ENCODE peak calls at places on chromosomes 13 and 19, in four cellular contexts. W, Y, C and M are unnamed samples.

GRCh38 chr13:113737803-113738202 is 21.2 kb upstream of the TMEM255B start:
- DNase-seq in W (no peak), Y (no peak), C (no peak), M (no peak)

GRCh38 chr13:22018297-22019210 is 347.7 kb downstream of the FGF9 start:
- DNase-seq in W (no peak), Y (peak; percentile 62), C (no peak), M (no peak)

GRCh38 chr13:91946498-91947070 is 548.2 kb downstream of the GPC5 start:
- DNase-seq in W (peak; percentile 57), Y (no peak), C (no peak), M (peak; percentile 6)

GRCh38 chr13:43653980-43654379 is 132.8 kb downstream of the ENOX1 start:
- DNase-seq in W (no peak), Y (no peak), C (no peak), M (no peak)

GRCh38 chr13:71260246-71260645 is 606.8 kb downstream of the DACH1 start:
- DNase-seq in W (no peak), Y (no peak), C (no peak), M (no peak)

GRCh38 chr19:29542327-29542726 is 16.5 kb downstream of the VSTM2B start:
- DNase-seq in W (no peak), Y (no peak), C (no peak), M (no peak)

GRCh38 chr19:10854350-10855089 is 6.3 kb downstream of the C19orf38 start:
- DNase-seq in W (no peak), Y (no peak), C (no peak), M (no peak)

GRCh38 chr13:59744747-59745394 is 418.9 kb downstream of the DIAPH3 start:
- DNase-seq in W (no peak), Y (no peak), C (no peak), M (no peak)

GRCh38 chr13:23375007-23375971 is 58.2 kb downstream of the SACS start:
- DNase-seq in W (peak; percentile 96), Y (peak; percentile 99), C (peak; percentile 96), M (peak; percentile 54)

DNA sequence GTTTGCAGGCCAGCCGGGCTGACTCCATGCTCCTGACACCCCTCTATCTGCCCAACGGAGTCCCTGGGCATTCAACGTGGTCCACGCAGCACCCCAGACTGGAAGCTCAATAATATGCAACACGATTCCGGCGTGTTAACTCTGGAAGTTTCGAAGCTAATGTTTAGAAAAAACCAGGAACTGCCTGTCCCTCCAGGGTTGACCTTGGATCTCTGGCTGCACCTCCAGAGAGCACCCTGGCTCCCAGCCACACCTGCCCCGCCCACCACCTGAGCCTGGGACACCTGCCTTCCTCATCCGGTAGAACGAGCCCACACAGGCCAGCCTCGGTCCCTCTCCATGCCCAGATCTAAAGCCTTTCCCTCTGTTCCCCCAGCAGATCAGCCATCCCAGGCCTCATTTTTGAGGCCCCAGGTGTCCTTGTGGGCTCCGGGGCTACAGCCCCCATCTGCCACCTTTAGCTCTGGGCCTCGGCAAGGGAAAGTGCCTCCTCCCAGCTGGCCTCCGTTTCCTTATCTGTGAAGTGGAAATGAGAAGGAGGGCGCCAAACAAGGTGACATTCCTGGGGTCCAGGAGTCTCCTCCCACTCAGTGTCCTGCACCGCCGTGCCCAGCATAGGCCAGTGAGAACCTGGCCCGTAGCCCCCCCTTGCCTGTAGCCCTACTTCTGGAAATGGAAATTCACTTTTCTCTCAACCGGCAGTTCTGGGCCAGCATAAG is 38.7 kb downstream of the KLF2 start:
- DNase-seq in W (peak; percentile 64), Y (no peak), C (peak; percentile 95), M (no peak)
- H3K4me1 ChIP-seq in W (peaks cover 10% of the 10 kb centered on the region), Y (peaks cover 27% of the 10 kb centered on the region), C (peaks cover 5% of the 10 kb centered on the region), M (peaks cover 8% of the 10 kb centered on the region)

DNA sequence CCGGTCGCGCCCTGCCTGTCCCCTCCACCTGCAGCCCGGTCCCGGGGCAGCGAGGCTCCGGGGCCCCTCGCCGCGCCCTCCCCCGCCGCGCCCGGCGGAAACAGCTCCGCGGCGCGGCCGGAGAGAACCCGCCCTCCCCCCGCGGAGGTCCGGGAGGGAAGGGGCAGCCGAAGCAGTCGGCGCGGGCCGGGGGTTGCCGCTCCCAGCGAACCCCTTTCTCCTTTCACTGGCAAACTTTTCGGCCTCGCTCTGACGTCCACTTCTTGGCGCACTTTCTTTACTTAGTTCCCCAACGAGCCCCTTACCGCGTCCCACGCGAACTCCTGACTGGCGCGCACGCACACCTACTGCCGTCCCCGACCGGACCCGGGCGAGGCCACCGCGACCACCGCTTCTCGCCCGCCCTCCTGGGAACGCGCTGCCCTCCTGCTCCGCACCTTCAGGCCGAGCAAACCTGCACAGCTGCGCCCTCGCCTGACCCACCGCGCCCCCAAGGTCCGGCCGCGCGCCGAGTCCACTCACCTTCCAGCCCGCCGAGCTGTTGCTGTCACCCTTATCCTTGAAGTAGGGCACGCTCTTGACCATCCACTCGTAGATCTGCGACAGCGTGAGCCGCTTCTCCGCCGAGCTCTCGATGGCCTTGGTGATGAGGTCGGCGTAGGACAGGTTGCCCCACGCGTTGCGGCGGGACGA is 1.2 kb downstream of the FOXO1 start:
- DNase-seq in W (peak; percentile 57), Y (no peak), C (peak; percentile 58), M (peak; percentile 43)
- TF ChIP-seq CTCF in W (no peak), Y (no peak), C (no peak), M (no peak)

DNA sequence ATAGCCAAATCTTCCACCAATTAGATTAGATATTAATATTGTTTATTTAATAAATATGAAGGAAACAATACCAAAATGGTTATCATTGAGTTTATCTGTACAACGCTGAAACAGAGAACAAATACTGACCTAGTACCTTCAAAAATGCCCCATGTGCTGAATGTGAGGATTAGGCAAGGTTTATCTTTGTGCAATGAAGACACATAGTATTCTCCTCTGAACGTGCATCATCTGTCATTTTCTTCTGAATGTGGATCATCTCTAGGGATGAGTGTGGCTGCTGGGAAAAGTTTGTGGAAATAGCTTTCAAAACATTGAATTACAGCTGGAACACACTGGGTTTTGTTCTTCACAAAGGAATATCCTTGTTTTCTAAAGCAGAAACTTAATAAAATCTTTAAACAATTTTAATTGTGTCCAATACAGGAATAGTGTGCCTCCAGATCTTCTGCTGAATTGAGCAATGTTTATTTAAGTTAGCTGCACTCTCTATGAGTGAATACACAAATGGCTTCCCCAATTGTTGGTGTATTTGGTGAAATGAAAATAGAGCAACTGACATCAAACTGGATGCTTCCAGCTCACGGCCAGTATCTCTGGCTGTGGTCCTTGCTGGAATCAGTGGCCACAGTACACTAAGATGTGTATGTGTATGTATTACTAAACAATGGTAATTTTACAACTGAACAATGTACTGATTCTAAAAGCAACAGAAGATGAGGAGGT is 6.7 kb downstream of the COL4A1 start:
- DNase-seq in W (no peak), Y (no peak), C (no peak), M (no peak)
- H3K27ac ChIP-seq in W (peak overlapping the region; percentile 62), Y (peak overlapping the region; percentile 99), C (no peak overlapping the region), M (no peak overlapping the region)

GRCh38 chr19:13847900-13848677 is 28.8 kb upstream of the NANOS3 start:
- DNase-seq in W (no peak), Y (no peak), C (no peak), M (no peak)
- H3K4me1 ChIP-seq in W (peaks cover 68% of the 10 kb centered on the region), Y (peaks cover 94% of the 10 kb centered on the region), C (peaks cover 26% of the 10 kb centered on the region), M (peaks cover 35% of the 10 kb centered on the region)